ENCODE peak calls at places on chromosomes 6 and 20, in nine cellular contexts. K is LoVo; E is NB4; Q is lower leg skin; O is Peyer's patch; J is right cardiac atrium; Z is HEK293T; B is stimulated activated CD4-positive, alpha-beta T cell treated with anti-CD3 and anti-CD28 coated beads, Interleukin-15, amount 100 ng/mL, for 1 hour; D is stomach. P is an unnamed sample.

GRCh38 chr20:40650707-40651106 is 38.3 kb downstream of the MAFB start:
- DNase-seq in B (no peak), O (no peak), K (no peak), E (no peak), Z (no peak), Q (no peak), D (no peak), J (no peak), P (no peak)

GRCh38 chr6:154733610-154734379 is 579 bp downstream of the SCAF8 start:
- DNase-seq in E (peak; percentile 96), K (peak; percentile 92), J (peak; percentile 98), Z (peak; percentile 97), O (peak; percentile 89), D (peak; percentile 97), Q (peak; percentile 96), B (peak; percentile 80), P (peak; percentile 96)

GRCh38 chr6:106069478-106069877 is 16.7 kb upstream of the PRDM1 start:
- DNase-seq in O (no peak), Q (peak; percentile 41), K (peak; percentile 53), E (no peak), Z (peak; percentile 50), D (peak; percentile 48), B (no peak), J (no peak), P (peak; percentile 10)

GRCh38 chr6:150936021-150936555 is 70.6 kb downstream of the MTHFD1L start:
- DNase-seq in K (no peak), J (no peak), Q (no peak), Z (no peak), D (no peak), O (no peak), E (no peak), B (no peak), P (no peak)

GRCh38 chr6:150492507-150492906 is 107.2 kb upstream of the PLEKHG1 start:
- DNase-seq in K (peak; percentile 65), B (no peak), Z (no peak), E (peak; percentile 16), D (no peak), J (no peak), Q (no peak), O (no peak), P (no peak)

GRCh38 chr6:136613477-136613876 is 63.3 kb upstream of the MAP7 start:
- DNase-seq in O (no peak), Z (no peak), B (no peak), Q (no peak), J (no peak), D (no peak), E (no peak), K (no peak), P (no peak)

GRCh38 chr6:87237804-87238203 is 82.4 kb downstream of the ZNF292 start:
- DNase-seq in Z (peak; percentile 14), B (no peak), K (peak; percentile 37), E (peak; percentile 47), D (no peak), J (no peak), Q (no peak), O (no peak), P (peak; percentile 16)

GRCh38 chr20:21184810-21185209 is 58.9 kb downstream of the KIZ start:
- DNase-seq in K (peak; percentile 29), J (no peak), B (no peak), O (no peak), Z (no peak), E (peak; percentile 39), Q (no peak), D (no peak), P (no peak)

GRCh38 chr6:112909781-112910180 is 562.7 kb downstream of the RFPL4B start:
- DNase-seq in E (no peak), O (no peak), Z (no peak), D (no peak), Q (no peak), B (no peak), K (no peak), J (no peak), P (no peak)

GRCh38 chr6:24719125-24719931 is at the start of gene C6orf62:
- DNase-seq in O (peak; percentile 46), K (peak; percentile 16), Q (peak; percentile 33), E (peak; percentile 75), D (peak; percentile 40), B (peak; percentile 35), J (peak; percentile 69), Z (peak; percentile 8), P (no peak)

GRCh38 chr6:134080171-134080795 is 27.9 kb upstream of the SLC2A12 start:
- DNase-seq in K (peak; percentile 16), Z (no peak), E (no peak), B (no peak), J (no peak), D (peak; percentile 32), O (peak; percentile 56), Q (no peak), P (no peak)

GRCh38 chr6:4253604-4254211 is 118.3 kb upstream of the ECI2 start:
- DNase-seq in K (peak; percentile 32), E (no peak), D (peak; percentile 32), B (no peak), J (peak; percentile 53), Q (no peak), Z (peak; percentile 57), O (no peak), P (no peak)

GRCh38 chr6:134230087-134230717 is 87.7 kb downstream of the SGK1 start:
- DNase-seq in Q (peak; percentile 28), O (peak; percentile 39), D (no peak), E (peak; percentile 38), K (no peak), B (no peak), J (peak; percentile 59), Z (no peak), P (no peak)

GRCh38 chr20:775679-776135 is 7.4 kb upstream of the SLC52A3 start:
- DNase-seq in D (peak; percentile 91), B (no peak), K (peak; percentile 24), Z (no peak), E (no peak), J (no peak), O (no peak), Q (no peak), P (no peak)

GRCh38 chr20:64133951-64134407 is 26.6 kb upstream of the NPBWR2 start:
- DNase-seq in Q (no peak), E (peak; percentile 55), O (no peak), J (peak; percentile 13), D (no peak), K (no peak), B (no peak), Z (no peak), P (no peak)

GRCh38 chr20:8291873-8292272 is 159.8 kb downstream of the PLCB1 start:
- DNase-seq in E (no peak), O (no peak), Q (no peak), J (no peak), Z (no peak), K (no peak), D (no peak), B (no peak), P (no peak)

GRCh38 chr6:150224820-150225219 is 82.0 kb downstream of the PPP1R14C start:
- DNase-seq in Z (no peak), J (no peak), E (no peak), B (no peak), O (no peak), Q (no peak), D (no peak), K (no peak), P (no peak)

GRCh38 chr6:46491789-46492547 is 719 bp upstream of the RCAN2 start:
- DNase-seq in Z (peak; percentile 42), O (no peak), D (peak; percentile 50), K (peak; percentile 43), B (no peak), E (no peak), Q (no peak), J (peak; percentile 87), P (no peak)

GRCh38 chr6:6688283-6688682 is 99.8 kb downstream of the LY86 start:
- DNase-seq in K (no peak), E (peak; percentile 69), D (peak; percentile 58), Z (no peak), Q (no peak), O (no peak), J (no peak), B (no peak), P (no peak)

GRCh38 chr20:35618372-35619131 is 2.9 kb downstream of the SPAG4 start:
- DNase-seq in O (no peak), Q (no peak), B (no peak), E (no peak), D (no peak), Z (no peak), J (peak; percentile 67), K (no peak), P (peak; percentile 55)

GRCh38 chr6:41352907-41353306 is 17.5 kb downstream of the NCR2 start:
- DNase-seq in Q (no peak), Z (no peak), E (no peak), B (no peak), O (no peak), J (no peak), D (no peak), K (no peak), P (no peak)

GRCh38 chr6:37316071-37316470 is 37.7 kb upstream of the RNF8 start:
- DNase-seq in B (no peak), K (no peak), J (no peak), Q (no peak), E (no peak), O (no peak), D (no peak), Z (no peak), P (no peak)

P was measured in SK-N-DZ.